ENCODE peak calls at places on chromosome 18, in four cellular contexts. E, T, V and M are unnamed samples.

GRCh38 chr18:60232541-60232940 is 140.0 kb downstream of the MC4R start:
- DNase-seq in E (no peak), T (no peak), V (no peak), M (no peak)

GRCh38 chr18:45755936-45756335 is 32.0 kb downstream of the SLC14A1 start:
- DNase-seq in E (no peak), T (no peak), V (no peak), M (no peak)

GRCh38 chr18:22505136-22505535 is 87.4 kb upstream of the CTAGE1 start:
- DNase-seq in E (no peak), T (no peak), V (no peak), M (no peak)

GRCh38 chr18:23810396-23810795 is 121.1 kb downstream of the LAMA3 start:
- DNase-seq in E (no peak), T (no peak), V (no peak), M (no peak)

GRCh38 chr18:5842653-5843052 is 52.7 kb downstream of the TMEM200C start:
- DNase-seq in E (no peak), T (peak), V (no peak), M (no peak)

GRCh38 chr18:41372266-41372665 is 582.8 kb upstream of the PIK3C3 start:
- DNase-seq in E (no peak), T (no peak), V (no peak), M (no peak)

GRCh38 chr18:32582455-32582854 is 111.8 kb upstream of the GAREM1 start:
- DNase-seq in E (no peak), T (no peak), V (no peak), M (no peak)

GRCh38 chr18:62644773-62645172 is 70.6 kb upstream of the PHLPP1 start:
- DNase-seq in E (no peak), T (no peak), V (no peak), M (no peak)

GRCh38 chr18:21260621-21261020 is 18.6 kb downstream of the GREB1L start:
- DNase-seq in E (no peak), T (no peak), V (no peak), M (no peak)

GRCh38 chr18:72984290-72984689 is 116.5 kb upstream of the NETO1 start:
- DNase-seq in E (no peak), T (no peak), V (no peak), M (no peak)

GRCh38 chr18:40423291-40423690 is 1531.7 kb upstream of the PIK3C3 start:
- DNase-seq in E (no peak), T (no peak), V (no peak), M (no peak)

GRCh38 chr18:59386909-59387515 is 27.9 kb upstream of the LMAN1 start:
- DNase-seq in E (peak), T (no peak), V (no peak), M (no peak)

GRCh38 chr18:78722391-78722790 is 257.2 kb upstream of the SALL3 start:
- DNase-seq in E (no peak), T (no peak), V (no peak), M (no peak)

GRCh38 chr18:54260376-54261072 is 8.8 kb upstream of the POLI start:
- DNase-seq in E (no peak), T (peak), V (no peak), M (no peak)

GRCh38 chr18:12048827-12049175 is 44.8 kb upstream of the ANKRD62 start:
- DNase-seq in E (no peak), T (no peak), V (no peak), M (no peak)

GRCh38 chr18:59149416-59149815 is 9.7 kb downstream of the SEC11C start:
- DNase-seq in E (no peak), T (no peak), V (no peak), M (no peak)

GRCh38 chr18:13112982-13113381 is 105.6 kb upstream of the LDLRAD4 start:
- DNase-seq in E (peak), T (peak), V (no peak), M (peak)
- TF ChIP-seq HDAC6 in E (no peak), T (no peak), V (no peak), M (no peak)

DNA sequence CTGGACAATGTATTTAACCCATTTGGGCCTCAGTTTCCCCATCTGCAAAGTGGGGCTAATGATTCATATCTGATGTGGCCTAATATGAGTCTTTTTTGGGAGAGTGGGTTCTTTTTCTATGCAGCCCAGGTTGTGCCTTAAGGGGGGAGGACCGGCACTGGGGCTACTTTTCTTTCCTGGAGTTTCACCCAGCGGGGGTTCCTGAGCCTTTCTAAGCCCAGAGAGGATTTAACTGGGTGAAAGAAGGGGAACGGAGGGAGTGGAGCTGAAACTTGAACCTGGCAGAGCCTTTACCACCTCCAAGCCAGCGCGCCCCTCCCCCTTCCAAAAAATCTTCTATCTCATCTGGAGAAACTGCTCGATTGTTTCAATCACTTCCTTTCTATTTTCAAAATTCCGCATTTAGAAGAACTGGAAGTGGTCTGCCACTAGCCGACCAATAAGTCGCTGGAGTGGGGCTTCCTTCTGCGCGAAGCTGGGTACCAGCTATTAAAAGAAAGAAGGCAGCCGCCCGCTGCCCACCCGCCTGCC is 205.0 kb upstream of the SMAD2 start:
- DNase-seq in E (no peak), T (no peak), V (no peak), M (no peak)
- TF ChIP-seq HDAC6 in E (no peak), T (no peak), V (no peak), M (no peak)

GRCh38 chr18:75045249-75045648 is 163.7 kb downstream of the PTGR3 start:
- DNase-seq in E (no peak), T (no peak), V (no peak), M (no peak)
- TF ChIP-seq HDAC6 in E (no peak), T (no peak), V (no peak), M (no peak)

DNA sequence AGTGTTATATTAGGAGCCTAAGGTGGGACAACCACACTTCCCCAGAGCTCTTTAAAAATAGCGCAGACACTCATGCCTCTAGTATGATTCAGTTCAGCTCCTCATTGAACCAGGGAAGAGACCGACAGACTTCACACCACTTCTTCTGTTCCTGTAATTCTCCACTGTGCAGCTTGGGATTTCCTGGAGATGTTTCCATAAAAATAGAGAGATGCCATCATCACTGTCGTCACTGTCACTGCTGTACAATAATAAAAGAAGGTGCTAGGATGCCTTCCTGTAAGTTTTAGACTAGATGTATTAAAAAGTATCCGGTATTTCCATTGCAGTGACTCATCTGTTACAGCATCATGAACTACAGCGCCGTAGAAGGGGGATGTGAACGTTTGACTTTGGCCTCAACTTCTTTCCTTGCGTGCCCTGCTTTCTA is 110.9 kb downstream of the FAM210A start:
- DNase-seq in E (no peak), T (no peak), V (no peak), M (no peak)
- TF ChIP-seq HDAC6 in E (no peak), T (no peak), V (no peak), M (no peak)

DNA sequence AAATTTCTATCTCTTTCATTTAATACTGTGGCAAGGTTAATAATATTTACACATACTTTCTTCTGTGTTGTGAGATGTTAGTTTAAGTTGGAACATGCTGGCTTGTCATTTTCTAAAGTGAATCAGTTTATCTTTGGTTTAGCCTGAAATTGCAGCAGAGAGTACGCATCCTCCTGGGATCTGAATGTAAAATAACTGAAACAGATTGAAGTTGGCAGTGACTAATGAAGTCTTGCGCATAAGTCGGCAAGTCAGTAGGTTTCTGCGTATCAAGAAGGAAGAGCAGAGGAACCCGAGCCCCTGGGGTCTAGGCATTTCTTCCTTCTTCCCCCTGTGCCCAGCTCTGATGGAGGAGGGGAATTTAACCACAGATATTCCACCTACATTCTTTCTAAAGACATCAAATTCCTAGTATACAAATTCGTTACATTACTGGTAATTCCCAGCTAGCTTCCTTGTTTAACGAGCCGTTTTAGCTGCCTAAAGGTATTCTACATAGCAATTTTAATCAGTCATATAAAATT is 392.1 kb upstream of the RAB12 start:
- DNase-seq in E (peak), T (no peak), V (no peak), M (no peak)
- TF ChIP-seq HDAC6 in E (no peak), T (no peak), V (no peak), M (no peak)